ENCODE peak calls at places on chromosomes 6 and 20, in six cellular contexts. J, P, O, Z, A and N are unnamed samples.

GRCh38 chr20:53711333-53712211 is 117.9 kb upstream of the ZNF217 start:
- DNase-seq in J (no peak), P (peak), O (no peak), Z (no peak), A (no peak), N (no peak)

GRCh38 chr6:155340464-155341129 is 26.3 kb upstream of the TFB1M start:
- DNase-seq in J (peak), P (no peak), O (no peak), Z (peak), A (no peak), N (peak)

GRCh38 chr6:30931959-30932645 is at the start of gene SFTA2:
- DNase-seq in J (no peak), P (no peak), O (no peak), Z (no peak), A (no peak), N (no peak)

GRCh38 chr20:17757496-17757895 is 57.7 kb downstream of the BANF2 start:
- DNase-seq in J (no peak), P (no peak), O (no peak), Z (no peak), A (no peak), N (no peak)

GRCh38 chr6:66663127-66663526 is 956.1 kb upstream of the EYS start:
- DNase-seq in J (no peak), P (no peak), O (no peak), Z (no peak), A (no peak), N (no peak)

GRCh38 chr20:17570347-17571152 is 675 bp downstream of the DSTN start:
- DNase-seq in J (peak), P (peak), O (peak), Z (peak), A (peak), N (peak)

GRCh38 chr6:32370510-32370909 is 1.2 kb downstream of the TSBP1 start:
- DNase-seq in J (no peak), P (no peak), O (no peak), Z (peak), A (no peak), N (no peak)

GRCh38 chr6:139531148-139531547 is 156.7 kb upstream of the CITED2 start:
- DNase-seq in J (peak), P (no peak), O (no peak), Z (peak), A (no peak), N (no peak)

GRCh38 chr20:58313366-58313765 is 3.9 kb downstream of the RAB22A start:
- DNase-seq in J (no peak), P (no peak), O (no peak), Z (no peak), A (no peak), N (no peak)

GRCh38 chr6:168064226-168064807 is 14.7 kb downstream of the FRMD1 start:
- DNase-seq in J (no peak), P (no peak), O (no peak), Z (no peak), A (no peak), N (no peak)

GRCh38 chr6:3620389-3620788 is 131.1 kb downstream of the PXDC1 start:
- DNase-seq in J (no peak), P (no peak), O (no peak), Z (no peak), A (no peak), N (no peak)

DNA sequence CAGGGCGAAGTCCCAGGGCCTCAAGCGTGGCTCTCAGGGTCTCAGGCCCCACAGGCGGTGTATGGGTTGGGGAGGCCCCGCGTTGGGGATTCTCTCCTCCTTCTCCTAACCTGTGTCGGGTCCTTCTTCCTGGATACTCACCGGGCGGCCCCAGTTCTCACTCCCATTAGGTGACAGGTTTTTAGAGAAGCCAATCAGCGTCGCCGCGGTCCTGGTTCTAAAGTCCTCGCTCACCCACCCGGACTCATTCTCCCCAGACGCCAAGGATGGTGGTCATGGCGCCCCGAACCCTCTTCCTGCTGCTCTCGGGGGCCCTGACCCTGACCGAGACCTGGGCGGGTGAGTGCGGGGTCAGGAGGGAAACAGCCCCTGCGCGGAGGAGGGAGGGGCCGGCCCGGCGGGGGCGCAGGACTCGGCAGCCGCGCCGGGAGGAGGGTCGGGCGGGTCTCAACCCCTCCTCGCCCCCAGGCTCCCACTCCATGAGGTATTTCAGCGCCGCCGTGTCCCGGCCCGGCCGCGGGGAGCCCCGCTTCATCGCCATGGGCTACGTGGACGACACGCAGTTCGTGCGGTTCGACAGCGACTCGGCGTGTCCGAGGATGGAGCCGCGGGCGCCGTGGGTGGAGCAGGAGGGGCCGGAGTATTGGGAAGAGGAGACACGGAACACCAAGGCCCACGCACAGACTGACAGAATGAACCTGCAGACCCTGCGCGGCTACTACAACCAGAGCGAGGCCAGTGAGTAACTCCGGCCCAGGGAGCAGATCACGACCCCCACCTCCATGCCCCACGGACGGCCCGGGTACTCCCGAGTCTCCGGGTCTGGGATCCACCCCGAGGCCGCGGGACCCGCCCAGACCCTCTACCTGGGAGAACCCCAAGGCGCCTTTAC is at the start of gene HLA-G:
- DNase-seq in J (no peak), P (peak), O (no peak), Z (no peak), A (no peak), N (no peak)
- H3K4me3 ChIP-seq in J (peak), P (no peak), O (peak), Z (no peak), A (peak), N (no peak)

GRCh38 chr6:149701699-149702098 is 16.2 kb downstream of the LATS1 start:
- DNase-seq in J (no peak), P (no peak), O (no peak), Z (peak), A (no peak), N (no peak)
- H3K4me3 ChIP-seq in J (no peak), P (no peak), O (no peak), Z (no peak), A (no peak), N (no peak)

GRCh38 chr6:90158945-90159344 is 137.7 kb downstream of the BACH2 start:
- DNase-seq in J (no peak), P (no peak), O (no peak), Z (no peak), A (no peak), N (no peak)
- H3K4me3 ChIP-seq in J (no peak), P (no peak), O (no peak), Z (no peak), A (no peak), N (no peak)

GRCh38 chr20:50325215-50325614 is 134.6 kb downstream of the CEBPB start:
- DNase-seq in J (no peak), P (no peak), O (no peak), Z (no peak), A (no peak), N (no peak)
- H3K4me3 ChIP-seq in J (no peak), P (no peak), O (no peak), Z (no peak), A (no peak), N (no peak)

DNA sequence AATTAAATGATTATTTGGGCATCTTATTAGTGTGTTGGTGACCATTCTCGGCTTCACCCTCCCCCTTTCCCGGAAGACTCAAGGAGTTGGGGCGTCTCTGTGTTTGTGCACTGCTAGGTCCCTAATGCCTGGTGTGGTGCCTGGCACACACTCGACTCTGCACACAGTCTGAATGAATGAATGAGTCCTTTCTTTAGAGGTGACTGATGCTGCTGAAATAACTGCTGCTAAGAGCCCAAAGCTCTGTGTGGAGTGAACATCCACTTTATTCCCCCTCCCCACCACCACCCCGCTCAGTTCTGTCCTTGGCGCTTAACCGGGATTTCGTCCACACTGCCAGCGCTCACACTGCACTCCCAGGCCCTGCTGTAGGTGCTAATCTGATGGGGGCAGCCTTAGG is 1.2 kb upstream of the PHACTR3 start:
- DNase-seq in J (no peak), P (no peak), O (no peak), Z (no peak), A (no peak), N (no peak)
- H3K4me3 ChIP-seq in J (no peak), P (no peak), O (no peak), Z (no peak), A (no peak), N (no peak)

GRCh38 chr20:2751347-2751867 is 49.0 kb downstream of the CPXM1 start:
- DNase-seq in J (no peak), P (no peak), O (no peak), Z (no peak), A (no peak), N (no peak)
- H3K4me3 ChIP-seq in J (no peak), P (no peak), O (peak), Z (peak), A (peak), N (no peak)

GRCh38 chr20:37330316-37330715 is 15.6 kb upstream of the SRC start:
- DNase-seq in J (no peak), P (no peak), O (no peak), Z (no peak), A (no peak), N (no peak)

GRCh38 chr20:37327748-37328147 is 18.2 kb upstream of the SRC start:
- DNase-seq in J (no peak), P (peak), O (peak), Z (peak), A (peak), N (no peak)

GRCh38 chr20:37331060-37331857 is 14.7 kb upstream of the SRC start:
- DNase-seq in J (no peak), P (no peak), O (no peak), Z (no peak), A (no peak), N (no peak)

GRCh38 chr20:37328149-37328945 is 17.6 kb upstream of the SRC start:
- DNase-seq in J (no peak), P (no peak), O (no peak), Z (no peak), A (no peak), N (no peak)

DNA sequence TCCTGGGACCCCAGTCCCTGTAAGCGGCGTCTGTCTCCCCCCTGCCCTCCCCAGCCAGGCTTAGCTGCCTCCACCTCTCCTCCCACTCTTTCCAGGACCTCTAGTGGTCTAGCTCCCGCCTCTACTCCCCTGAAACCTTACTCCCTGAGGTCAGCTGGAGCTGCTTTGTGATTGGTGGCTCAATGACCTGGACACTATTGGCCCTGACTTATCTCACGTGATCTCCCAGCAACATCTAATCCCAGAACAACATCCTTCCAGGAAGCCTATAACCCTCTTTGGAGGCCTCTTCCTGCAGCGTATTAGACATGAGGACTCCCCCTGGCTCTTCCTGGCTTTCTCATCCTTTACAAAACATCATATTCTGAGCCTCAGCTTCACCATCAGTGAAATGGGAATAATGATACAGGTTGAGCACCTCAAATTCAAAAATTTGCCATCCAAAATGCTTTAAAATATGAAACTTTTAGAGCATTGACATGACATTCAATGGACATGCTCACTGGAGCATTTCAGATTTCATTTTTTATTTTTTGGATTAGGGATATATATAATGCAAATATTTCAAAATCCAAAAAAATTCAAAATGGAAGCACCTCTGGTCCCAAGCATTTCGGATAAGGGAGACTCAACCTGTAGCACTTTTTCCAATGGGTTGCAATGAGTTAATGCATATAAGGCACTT is 16.3 kb upstream of the SRC start:
- DNase-seq in J (no peak), P (no peak), O (no peak), Z (no peak), A (no peak), N (no peak)
- H3K4me3 ChIP-seq in J (no peak), P (no peak), O (no peak), Z (no peak), A (no peak), N (no peak)

DNA sequence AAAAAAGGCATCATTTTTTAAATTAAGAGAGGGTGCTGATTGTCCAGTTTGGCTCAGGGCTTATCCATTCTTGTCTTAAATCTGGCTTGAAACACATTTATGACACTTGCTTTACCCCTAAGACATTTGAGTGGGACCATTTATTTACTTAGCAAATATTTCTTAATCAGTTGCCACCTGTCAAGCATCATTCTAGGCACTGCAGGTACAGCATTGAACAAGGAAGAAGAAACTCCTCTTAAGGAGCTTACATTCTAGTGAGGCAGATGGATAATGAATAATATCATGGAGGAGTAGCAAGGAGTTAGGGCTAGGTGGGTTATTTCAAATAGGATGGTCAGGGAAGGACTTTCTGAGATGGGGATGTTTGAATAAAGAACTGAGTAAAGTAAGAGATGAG is 189.8 kb downstream of the UTRN start:
- DNase-seq in J (no peak), P (no peak), O (no peak), Z (no peak), A (no peak), N (no peak)
- H3K4me3 ChIP-seq in J (no peak), P (no peak), O (no peak), Z (no peak), A (no peak), N (no peak)

DNA sequence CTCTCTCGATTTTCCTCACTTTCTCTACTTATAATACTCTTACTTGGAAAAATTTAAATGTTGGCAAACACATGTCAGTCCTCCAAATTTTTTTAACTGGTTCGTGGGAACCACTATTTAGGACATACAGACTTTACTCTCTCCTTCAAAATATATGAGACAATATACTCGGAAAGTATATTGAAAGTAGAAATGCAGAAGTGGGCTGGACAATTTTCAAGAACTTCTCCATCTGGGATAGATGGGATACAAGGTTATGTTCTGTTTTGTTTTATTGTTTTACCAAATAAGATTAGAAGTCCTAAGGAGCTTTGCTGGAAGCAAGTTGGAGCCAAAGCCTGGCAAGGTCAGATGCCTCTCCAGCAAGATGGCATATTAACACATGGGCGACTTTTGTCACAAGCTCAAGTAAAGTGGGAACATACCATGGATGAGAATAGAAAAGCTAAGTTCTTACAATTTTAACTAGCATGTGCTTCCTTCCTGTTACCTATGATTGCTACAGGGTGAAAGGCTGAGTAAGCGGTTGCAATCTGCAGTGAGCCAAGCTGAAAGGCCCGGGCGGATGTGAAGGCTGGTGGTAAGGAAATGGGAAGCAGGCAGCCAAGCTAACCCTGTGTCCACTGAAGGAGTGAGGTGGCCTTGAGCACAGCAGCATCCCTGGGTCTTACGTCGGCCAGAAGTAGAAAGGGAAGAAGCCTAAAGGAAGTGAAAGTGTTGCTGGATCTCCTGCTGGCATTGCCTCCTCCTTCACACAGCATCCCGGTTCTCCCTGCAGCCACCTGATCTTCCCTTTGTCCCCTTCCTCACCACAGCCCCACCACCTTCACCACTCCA is 7.1 kb downstream of the MAP3K5 start:
- DNase-seq in J (peak), P (peak), O (peak), Z (no peak), A (peak), N (no peak)
- H3K4me3 ChIP-seq in J (peak), P (no peak), O (no peak), Z (no peak), A (peak), N (no peak)